ENCODE peak calls at places on chromosome 5, in four cellular contexts. One of them, this sample, is unnamed.

GRCh38 chr5:135269224-135269623 is 129.8 kb downstream of the MACROH2A1 start:
- DNase-seq in Peyer's patch: no peak
- DNase-seq in fibroblast of pulmonary artery: peak; percentile 20
- DNase-seq in right lobe of liver: no peak
- DNase-seq in this sample: no peak

GRCh38 chr5:127320032-127320945 is 29.7 kb downstream of the MEGF10 start:
- DNase-seq in Peyer's patch: no peak
- DNase-seq in fibroblast of pulmonary artery: peak; percentile 14
- DNase-seq in right lobe of liver: no peak
- DNase-seq in this sample: no peak

GRCh38 chr5:57719216-57719615 is 236.6 kb upstream of the ACTBL2 start:
- DNase-seq in Peyer's patch: no peak
- DNase-seq in fibroblast of pulmonary artery: no peak
- DNase-seq in right lobe of liver: no peak
- DNase-seq in this sample: no peak

GRCh38 chr5:145936401-145937131 is at the start of gene SH3RF2:
- DNase-seq in Peyer's patch: no peak
- DNase-seq in fibroblast of pulmonary artery: peak; percentile 64
- DNase-seq in right lobe of liver: peak; percentile 54
- DNase-seq in this sample: peak; percentile 92

GRCh38 chr5:175059687-175060194 is 335.4 kb downstream of the MSX2 start:
- DNase-seq in Peyer's patch: no peak
- DNase-seq in fibroblast of pulmonary artery: no peak
- DNase-seq in right lobe of liver: peak; percentile 28
- DNase-seq in this sample: no peak

GRCh38 chr5:172586118-172587060 is 54.7 kb upstream of the NEURL1B start:
- DNase-seq in Peyer's patch: no peak
- DNase-seq in fibroblast of pulmonary artery: no peak
- DNase-seq in right lobe of liver: no peak
- DNase-seq in this sample: peak; percentile 38

GRCh38 chr5:179819296-179820126 is 1.2 kb upstream of the SQSTM1 start:
- DNase-seq in Peyer's patch: peak; percentile 70
- DNase-seq in fibroblast of pulmonary artery: peak; percentile 82
- DNase-seq in right lobe of liver: peak; percentile 85
- DNase-seq in this sample: peak; percentile 95

GRCh38 chr5:34459908-34460307 is 196.2 kb upstream of the RAI14 start:
- DNase-seq in Peyer's patch: no peak
- DNase-seq in fibroblast of pulmonary artery: no peak
- DNase-seq in right lobe of liver: no peak
- DNase-seq in this sample: no peak

GRCh38 chr5:144275329-144275728 is 104.7 kb downstream of the KCTD16 start:
- DNase-seq in Peyer's patch: no peak
- DNase-seq in fibroblast of pulmonary artery: no peak
- DNase-seq in right lobe of liver: no peak
- DNase-seq in this sample: no peak

GRCh38 chr5:867300-867699 is 16.5 kb upstream of the ZDHHC11 start:
- DNase-seq in Peyer's patch: no peak
- DNase-seq in fibroblast of pulmonary artery: no peak
- DNase-seq in right lobe of liver: no peak
- DNase-seq in this sample: no peak

GRCh38 chr5:146079695-146080361 is 25.5 kb downstream of the PLAC8L1 start:
- DNase-seq in Peyer's patch: no peak
- DNase-seq in fibroblast of pulmonary artery: peak; percentile 29
- DNase-seq in right lobe of liver: no peak
- DNase-seq in this sample: no peak

GRCh38 chr5:116436674-116437350 is 137.8 kb downstream of the SEMA6A start:
- DNase-seq in Peyer's patch: no peak
- DNase-seq in fibroblast of pulmonary artery: no peak
- DNase-seq in right lobe of liver: no peak
- DNase-seq in this sample: no peak

GRCh38 chr5:139181835-139182452 is 16.2 kb downstream of the SIL1 start:
- DNase-seq in Peyer's patch: no peak
- DNase-seq in fibroblast of pulmonary artery: peak; percentile 57
- DNase-seq in right lobe of liver: no peak
- DNase-seq in this sample: no peak

GRCh38 chr5:1133108-1133507 is 21.2 kb upstream of the SLC12A7 start:
- DNase-seq in Peyer's patch: no peak
- DNase-seq in fibroblast of pulmonary artery: no peak
- DNase-seq in right lobe of liver: no peak
- DNase-seq in this sample: no peak

GRCh38 chr5:168047043-168047668 is 244.3 kb upstream of the WWC1 start:
- DNase-seq in Peyer's patch: no peak
- DNase-seq in fibroblast of pulmonary artery: peak; percentile 61
- DNase-seq in right lobe of liver: peak; percentile 31
- DNase-seq in this sample: no peak

GRCh38 chr5:35679351-35679750 is 61.7 kb downstream of the SPEF2 start:
- DNase-seq in Peyer's patch: no peak
- DNase-seq in fibroblast of pulmonary artery: no peak
- DNase-seq in right lobe of liver: no peak
- DNase-seq in this sample: no peak

GRCh38 chr5:33470544-33470943 is 29.8 kb downstream of the TARS1 start:
- DNase-seq in Peyer's patch: no peak
- DNase-seq in fibroblast of pulmonary artery: peak; percentile 81
- DNase-seq in right lobe of liver: no peak
- DNase-seq in this sample: no peak

GRCh38 chr5:127031863-127032232 is 1.5 kb upstream of the MARCHF3 start:
- DNase-seq in Peyer's patch: no peak
- DNase-seq in fibroblast of pulmonary artery: no peak
- DNase-seq in right lobe of liver: no peak
- DNase-seq in this sample: no peak

GRCh38 chr5:36571643-36572042 is 34.8 kb upstream of the SLC1A3 start:
- DNase-seq in Peyer's patch: no peak
- DNase-seq in fibroblast of pulmonary artery: no peak
- DNase-seq in right lobe of liver: no peak
- DNase-seq in this sample: no peak

GRCh38 chr5:154205441-154206117 is 15.0 kb downstream of the GALNT10 start:
- DNase-seq in Peyer's patch: no peak
- DNase-seq in fibroblast of pulmonary artery: peak; percentile 51
- DNase-seq in right lobe of liver: no peak
- DNase-seq in this sample: no peak

DNA sequence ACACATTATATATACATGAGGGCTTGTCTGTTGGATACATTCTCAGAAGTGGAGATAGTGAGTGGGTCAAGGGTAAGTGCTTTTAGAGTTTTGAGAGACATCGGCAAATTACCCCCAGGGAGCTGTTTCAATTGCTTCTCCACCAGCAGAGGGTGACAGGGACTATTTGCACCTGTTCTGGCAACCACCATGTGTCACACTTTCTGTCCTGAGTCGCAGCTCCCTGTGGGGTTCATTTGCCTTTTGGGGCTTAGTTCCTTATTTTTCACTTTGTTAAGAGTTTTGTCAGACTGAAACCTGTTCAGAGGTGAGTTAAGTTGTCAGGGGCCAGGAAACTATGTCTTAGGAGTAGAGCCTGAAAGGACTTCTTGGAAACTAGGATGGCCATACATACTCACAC is 20.1 kb upstream of the SLC36A1 start:
- DNase-seq in Peyer's patch: peak; percentile 22
- DNase-seq in fibroblast of pulmonary artery: no peak
- DNase-seq in right lobe of liver: no peak
- DNase-seq in this sample: no peak
- TF ChIP-seq CTCF in Peyer's patch: no peak
- TF ChIP-seq CTCF in fibroblast of pulmonary artery: no peak
- TF ChIP-seq CTCF in right lobe of liver: no peak
- TF ChIP-seq CTCF in this sample: no peak

DNA sequence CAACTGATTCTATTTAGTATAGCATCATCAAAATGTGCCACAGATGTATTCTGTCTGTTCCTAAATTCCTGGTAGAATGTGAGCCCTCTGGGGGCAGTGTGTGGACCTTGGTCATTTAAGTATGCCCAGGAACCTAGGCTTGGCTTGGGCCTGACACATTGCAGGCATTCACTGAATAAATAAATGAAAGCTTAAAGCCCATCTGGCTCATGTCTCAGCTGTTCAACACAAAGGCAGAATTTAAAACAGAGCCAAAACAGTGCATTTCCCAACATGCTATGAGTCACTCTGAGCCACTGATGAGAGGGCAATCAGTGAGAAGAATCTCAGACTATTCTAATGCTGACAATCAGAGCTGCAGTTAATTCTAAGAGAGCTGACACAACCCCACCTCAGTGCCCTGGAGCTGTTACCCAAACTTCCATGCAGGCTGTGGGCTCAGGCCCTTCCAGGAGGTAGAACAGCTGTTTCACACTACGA is 8.1 kb downstream of the FAM193B start:
- DNase-seq in Peyer's patch: no peak
- DNase-seq in fibroblast of pulmonary artery: peak; percentile 99
- DNase-seq in right lobe of liver: peak; percentile 51
- DNase-seq in this sample: no peak
- TF ChIP-seq CTCF in Peyer's patch: no peak
- TF ChIP-seq CTCF in fibroblast of pulmonary artery: no peak
- TF ChIP-seq CTCF in right lobe of liver: peak; percentile 7
- TF ChIP-seq CTCF in this sample: peak; percentile 57

GRCh38 chr5:72529383-72529782 is 22.2 kb upstream of the ZNF366 start:
- DNase-seq in Peyer's patch: no peak
- DNase-seq in fibroblast of pulmonary artery: no peak
- DNase-seq in right lobe of liver: no peak
- DNase-seq in this sample: no peak

GRCh38 chr5:72519191-72519590 is 12.0 kb upstream of the ZNF366 start:
- DNase-seq in Peyer's patch: no peak
- DNase-seq in fibroblast of pulmonary artery: no peak
- DNase-seq in right lobe of liver: no peak
- DNase-seq in this sample: no peak

GRCh38 chr5:72522607-72523006 is 15.4 kb upstream of the ZNF366 start:
- DNase-seq in Peyer's patch: no peak
- DNase-seq in fibroblast of pulmonary artery: no peak
- DNase-seq in right lobe of liver: no peak
- DNase-seq in this sample: no peak

GRCh38 chr5:72525816-72526215 is 18.6 kb upstream of the ZNF366 start:
- DNase-seq in Peyer's patch: no peak
- DNase-seq in fibroblast of pulmonary artery: peak; percentile 94
- DNase-seq in right lobe of liver: no peak
- DNase-seq in this sample: no peak

DNA sequence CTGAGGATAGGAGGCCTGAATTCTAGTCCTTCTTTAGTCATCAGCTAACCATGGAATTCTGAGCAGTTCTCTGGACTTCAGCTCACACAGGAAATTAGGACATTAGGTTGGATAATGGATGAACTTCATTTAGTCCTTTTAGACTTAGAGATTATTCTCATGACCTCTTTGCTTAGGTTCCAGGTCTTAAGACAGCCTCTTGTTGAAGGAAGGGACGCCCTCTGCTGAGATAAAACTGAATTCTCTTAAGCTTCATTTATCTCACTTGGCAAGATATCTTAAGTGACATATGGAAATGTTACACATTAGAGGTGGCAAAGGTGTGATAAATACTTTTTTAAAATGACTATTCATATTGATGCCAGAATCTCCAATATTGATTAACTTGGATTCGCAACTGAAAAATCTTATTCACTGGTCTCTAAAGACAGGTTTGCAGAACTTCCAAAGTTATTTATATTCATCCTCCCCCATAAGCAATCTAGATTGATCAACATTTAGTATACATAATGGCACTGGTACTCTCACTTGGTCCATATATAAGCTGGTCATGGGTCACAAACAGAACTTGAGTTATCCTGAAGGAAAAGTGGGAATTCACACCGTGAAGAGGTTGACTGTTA is 16.9 kb upstream of the ZNF366 start:
- DNase-seq in Peyer's patch: no peak
- DNase-seq in fibroblast of pulmonary artery: peak; percentile 95
- DNase-seq in right lobe of liver: no peak
- DNase-seq in this sample: no peak
- TF ChIP-seq CTCF in Peyer's patch: peak; percentile 67
- TF ChIP-seq CTCF in fibroblast of pulmonary artery: peak; percentile 62
- TF ChIP-seq CTCF in right lobe of liver: peak; percentile 43
- TF ChIP-seq CTCF in this sample: peak; percentile 90

DNA sequence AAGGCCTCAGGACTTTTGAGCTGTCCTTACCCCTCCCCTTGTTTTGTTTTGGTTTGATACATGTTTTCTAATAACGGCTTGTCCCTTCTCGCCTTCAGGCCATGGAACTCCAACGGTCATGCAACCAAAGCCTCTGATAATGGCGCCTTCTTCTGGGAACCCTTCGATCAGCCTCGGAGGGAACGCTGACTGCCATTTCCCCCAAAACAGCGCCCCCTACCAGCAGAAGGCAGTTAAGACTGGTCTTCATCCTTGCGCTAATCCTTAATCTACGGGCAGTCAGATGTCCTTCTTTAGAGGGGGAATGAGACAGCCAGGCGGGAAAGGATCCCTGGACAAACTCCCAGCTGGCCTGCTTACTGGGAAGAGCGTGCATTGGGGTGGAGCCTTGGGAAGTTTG is 276.6 kb downstream of the ICE1 start:
- DNase-seq in Peyer's patch: no peak
- DNase-seq in fibroblast of pulmonary artery: no peak
- DNase-seq in right lobe of liver: no peak
- DNase-seq in this sample: no peak
- TF ChIP-seq CTCF in Peyer's patch: no peak
- TF ChIP-seq CTCF in fibroblast of pulmonary artery: no peak
- TF ChIP-seq CTCF in right lobe of liver: no peak
- TF ChIP-seq CTCF in this sample: no peak

This sample was measured in chondrocyte.